ENCODE peak calls at places on chromosomes 5 and 9, in eight cellular contexts. D is anterior cingulate cortex; P is HFFc6; O is ACHN; N is stimulated activated CD8-positive, alpha-beta memory T cell treated with anti-CD3 and anti-CD28 coated beads, Interleukin-2, amount 100 ng/mL, for 48 hours; Q is cardiac muscle cell; Y is GM04503; J is heart left ventricle. T is an unnamed sample.

GRCh38 chr5:171309526-171310333 is 682 bp downstream of the TLX3 start:
- DNase-seq in D (no peak), O (no peak), Y (no peak), Q (no peak), J (no peak), N (no peak), P (no peak), T (no peak)

GRCh38 chr5:14186132-14186830 is 43.1 kb downstream of the TRIO start:
- DNase-seq in O (no peak), N (no peak), P (peak), D (no peak), Q (no peak), J (no peak), Y (no peak), T (no peak)

GRCh38 chr5:80591352-80591751 is 21.3 kb upstream of the ANKRD34B start:
- DNase-seq in Q (no peak), N (no peak), J (no peak), D (no peak), P (no peak), Y (no peak), O (peak), T (no peak)

GRCh38 chr5:89028579-89029272 is 145.7 kb upstream of the MEF2C start:
- DNase-seq in J (no peak), Y (peak), D (no peak), Q (peak), P (peak), O (no peak), N (no peak), T (no peak)

GRCh38 chr9:3467593-3468219 is 58.1 kb downstream of the RFX3 start:
- DNase-seq in N (peak), D (no peak), Q (peak), J (peak), Y (peak), O (peak), P (peak), T (peak)

GRCh38 chr9:113215142-113215541 is 5.9 kb downstream of the FKBP15 start:
- DNase-seq in Q (no peak), N (no peak), O (no peak), Y (no peak), P (no peak), J (no peak), D (no peak), T (no peak)

GRCh38 chr5:776862-777711 is 7.4 kb downstream of the ZDHHC11B start:
- DNase-seq in J (peak), D (no peak), N (no peak), Q (no peak), Y (peak), O (no peak), P (no peak), T (no peak)

GRCh38 chr9:5441043-5441442 is 3.3 kb upstream of the PLGRKT start:
- DNase-seq in N (no peak), O (no peak), P (peak), J (no peak), Y (no peak), Q (no peak), D (no peak), T (no peak)

GRCh38 chr5:143920772-143921171 is 108.8 kb downstream of the HMHB1 start:
- DNase-seq in O (no peak), Q (no peak), Y (no peak), D (no peak), P (peak), J (no peak), N (no peak), T (no peak)

GRCh38 chr5:91244380-91245073 is 138.6 kb downstream of the ARRDC3 start:
- DNase-seq in Y (no peak), J (no peak), Q (no peak), O (no peak), N (no peak), P (no peak), D (no peak), T (no peak)

GRCh38 chr5:816176-816575 is 31.6 kb upstream of the ZDHHC11B start:
- DNase-seq in Q (no peak), P (no peak), J (no peak), Y (no peak), D (no peak), N (no peak), O (no peak), T (no peak)

GRCh38 chr5:96302174-96302738 is 130.8 kb downstream of the PCSK1 start:
- DNase-seq in O (no peak), P (no peak), N (no peak), Y (no peak), J (no peak), Q (no peak), D (no peak), T (no peak)

GRCh38 chr5:36599986-36600779 is 6.2 kb upstream of the SLC1A3 start:
- DNase-seq in Q (no peak), P (no peak), O (no peak), N (no peak), Y (peak), J (no peak), D (no peak), T (no peak)

GRCh38 chr5:150434502-150434901 is 15.0 kb downstream of the RPS14 start:
- DNase-seq in N (no peak), Y (peak), P (peak), Q (no peak), J (no peak), D (no peak), O (no peak), T (no peak)

GRCh38 chr9:7376838-7377237 is 422.7 kb downstream of the DMAC1 start:
- DNase-seq in D (no peak), P (no peak), O (no peak), J (no peak), Q (no peak), N (no peak), Y (no peak), T (no peak)

GRCh38 chr5:140566665-140567064 is 2.0 kb downstream of the SLC35A4 start:
- DNase-seq in D (no peak), N (no peak), J (no peak), Q (no peak), P (no peak), Y (no peak), O (no peak), T (no peak)

GRCh38 chr5:138594305-138595058 is 19.3 kb upstream of the HSPA9 start:
- DNase-seq in O (no peak), Y (no peak), J (no peak), D (no peak), P (no peak), Q (no peak), N (no peak), T (no peak)

GRCh38 chr9:127154390-127155191 is 32.2 kb upstream of the ANGPTL2 start:
- DNase-seq in N (no peak), D (no peak), Y (peak), P (peak), Q (no peak), J (peak), O (no peak), T (no peak)

GRCh38 chr9:99445920-99446319 is 223.8 kb downstream of the SEC61B start:
- DNase-seq in P (peak), Q (no peak), O (no peak), D (no peak), N (no peak), Y (no peak), J (no peak), T (no peak)

GRCh38 chr5:172453986-172454354 is 355 bp downstream of the SH3PXD2B start:
- DNase-seq in Y (no peak), D (no peak), P (no peak), N (no peak), Q (no peak), O (peak), J (no peak), T (no peak)